ENCODE peak calls at places on chromosomes 16 and 17, in five cellular contexts. B is A549, M is psoas muscle, Y is cardiac muscle cell, A is neural progenitor cell. D is an unnamed sample.

GRCh38 chr17:628507-628941 is 86.1 kb downstream of the VPS53 start:
- DNase-seq in A (no peak), M (no peak), B (no peak), Y (no peak), D (no peak)

GRCh38 chr17:50129946-50130777 is at the start of gene SAMD14:
- DNase-seq in B (peak; percentile 74), M (peak; percentile 67), Y (no peak), A (peak; percentile 62), D (no peak)

GRCh38 chr16:56257260-56257659 is 66.0 kb downstream of the GNAO1 start:
- DNase-seq in Y (no peak), B (no peak), A (no peak), M (peak; percentile 74), D (no peak)

GRCh38 chr17:44210342-44211192 is 8.9 kb downstream of the UBTF start:
- DNase-seq in M (peak; percentile 96), Y (peak; percentile 88), B (peak; percentile 91), A (peak; percentile 92), D (no peak)

GRCh38 chr17:51813166-51813783 is 345.2 kb downstream of the CA10 start:
- DNase-seq in M (no peak), A (no peak), Y (no peak), B (no peak), D (no peak)

GRCh38 chr16:85888405-85889331 is 10.3 kb upstream of the IRF8 start:
- DNase-seq in B (peak; percentile 34), A (no peak), M (no peak), Y (no peak), D (no peak)

GRCh38 chr16:69703638-69704037 is 22.7 kb downstream of the NQO1 start:
- DNase-seq in B (no peak), Y (no peak), M (no peak), A (no peak), D (no peak)

GRCh38 chr17:14672830-14673229 is 371.9 kb downstream of the HS3ST3B1 start:
- DNase-seq in A (peak; percentile 49), Y (peak; percentile 4), M (no peak), B (no peak), D (no peak)

GRCh38 chr17:75561927-75562603 is 25.5 kb upstream of the MYO15B start:
- DNase-seq in Y (no peak), M (no peak), B (no peak), A (no peak), D (no peak)

GRCh38 chr16:4693956-4694663 is 748 bp downstream of the NUDT16L1 start:
- DNase-seq in A (peak; percentile 37), M (peak; percentile 73), Y (peak; percentile 42), B (peak; percentile 48), D (no peak)

GRCh38 chr17:47942568-47942967 is 1.2 kb downstream of the PNPO start:
- DNase-seq in M (no peak), A (no peak), B (no peak), Y (no peak), D (no peak)

GRCh38 chr17:16442141-16442540 is 26.8 kb downstream of the TRPV2 start:
- DNase-seq in A (peak; percentile 23), B (no peak), Y (no peak), M (no peak), D (no peak)

GRCh38 chr17:73390851-73391250 is 79.0 kb upstream of the CDC42EP4 start:
- DNase-seq in B (no peak), Y (no peak), M (no peak), A (no peak), D (no peak)

GRCh38 chr17:77419547-77420475 is 279.0 kb downstream of the SEC14L1 start:
- DNase-seq in B (no peak), Y (peak; percentile 87), A (peak; percentile 88), M (no peak), D (no peak)

GRCh38 chr16:80681436-80681835 is 123.0 kb downstream of the CDYL2 start:
- DNase-seq in B (no peak), A (no peak), M (no peak), Y (no peak), D (no peak)

GRCh38 chr16:85420501-85421337 is 192.4 kb upstream of the GSE1 start:
- DNase-seq in M (peak; percentile 85), B (peak; percentile 74), A (peak; percentile 79), Y (peak; percentile 53), D (no peak)

GRCh38 chr16:3487521-3488410 is 7.5 kb downstream of the C16orf90 start:
- DNase-seq in Y (no peak), A (no peak), M (no peak), B (no peak), D (no peak)

GRCh38 chr17:45104029-45104428 is 28.3 kb downstream of the PLCD3 start:
- DNase-seq in Y (no peak), M (no peak), A (no peak), B (no peak), D (no peak)

GRCh38 chr17:968812-969766 is 10.5 kb downstream of the NXN start:
- DNase-seq in A (no peak), B (no peak), M (no peak), Y (no peak), D (no peak)

GRCh38 chr17:66625321-66625767 is 209.6 kb upstream of the CACNG5 start:
- DNase-seq in M (no peak), B (peak; percentile 85), A (peak; percentile 14), Y (no peak), D (peak; percentile 46)
- TF ChIP-seq CTCF in M (peak; percentile 51), B (peak; percentile 91), A (peak; percentile 69), Y (peak; percentile 41), D (peak; percentile 64)

GRCh38 chr17:62965149-62965648 is 836 bp upstream of the TANC2 start:
- DNase-seq in B (no peak), M (no peak), Y (peak; percentile 12), A (no peak), D (no peak)
- H3K4me3 ChIP-seq in B (peak overlapping the region; percentile 98), M (peak overlapping the region; percentile 85), Y (peak overlapping the region; percentile 52), A (peak overlapping the region; percentile 57), D (no peak overlapping the region)

GRCh38 chr16:24198807-24199533 is 57.2 kb upstream of the CACNG3 start:
- DNase-seq in Y (peak; percentile 12), B (no peak), M (no peak), A (no peak), D (no peak)

GRCh38 chr16:24206926-24207325 is 49.2 kb upstream of the CACNG3 start:
- DNase-seq in B (no peak), M (no peak), Y (no peak), A (no peak), D (no peak)

GRCh38 chr16:24203675-24204074 is 52.5 kb upstream of the CACNG3 start:
- DNase-seq in A (no peak), Y (no peak), M (no peak), B (no peak), D (no peak)

GRCh38 chr16:24208710-24209109 is 47.4 kb upstream of the CACNG3 start:
- DNase-seq in A (peak; percentile 94), Y (peak; percentile 89), B (no peak), M (no peak), D (no peak)

GRCh38 chr16:24204150-24204665 is 51.9 kb upstream of the CACNG3 start:
- DNase-seq in Y (no peak), M (no peak), A (no peak), B (no peak), D (no peak)
- TF ChIP-seq CTCF in Y (no peak), M (no peak), A (no peak), B (no peak), D (no peak)

GRCh38 chr16:89831810-89832328 is 3.6 kb downstream of the SPIRE2 start:
- DNase-seq in B (no peak), A (no peak), M (no peak), Y (no peak), D (no peak)

GRCh38 chr16:89841275-89841674 is 13.0 kb downstream of the SPIRE2 start:
- DNase-seq in B (no peak), Y (no peak), M (no peak), A (no peak), D (no peak)

GRCh38 chr16:89842471-89843408 is 14.5 kb downstream of the SPIRE2 start:
- DNase-seq in B (no peak), A (no peak), Y (no peak), M (no peak), D (no peak)

DNA sequence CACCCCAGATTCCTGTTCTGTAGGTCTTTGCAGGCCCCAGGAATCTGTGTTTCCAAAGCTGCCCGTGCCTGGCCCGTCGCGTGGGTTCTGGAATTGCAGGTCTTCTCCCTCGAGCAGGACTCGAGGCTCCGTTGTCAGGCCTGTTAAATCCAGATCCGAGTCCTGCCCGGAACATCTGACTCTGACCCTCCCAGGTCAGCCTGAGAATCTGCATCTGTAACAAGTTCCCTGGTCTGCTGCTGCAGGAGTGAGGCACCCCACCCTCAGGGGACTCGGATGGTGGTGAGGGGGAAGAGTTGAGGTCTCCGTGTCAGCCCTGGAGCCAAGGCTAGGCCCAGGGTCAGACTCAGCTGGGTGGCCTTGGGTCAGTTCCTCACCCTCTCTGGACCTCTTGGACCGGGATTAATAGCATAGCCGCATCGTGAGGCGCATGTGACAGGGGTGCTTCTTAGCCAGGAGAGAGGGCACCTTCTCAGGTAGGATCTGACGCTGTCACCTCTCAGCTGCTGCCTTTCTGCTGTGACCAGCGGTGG is 8.8 kb downstream of the SPIRE2 start:
- DNase-seq in M (no peak), A (no peak), Y (no peak), B (no peak), D (no peak)
- H3K4me3 ChIP-seq in M (no peak overlapping the region), A (no peak overlapping the region), Y (no peak overlapping the region), B (no peak overlapping the region), D (peak overlapping the region; percentile 52)

GRCh38 chr17:67730706-67731105 is 13.0 kb downstream of the NOL11 start:
- DNase-seq in A (no peak), M (no peak), Y (no peak), B (no peak), D (no peak)

GRCh38 chr17:67729903-67730302 is 12.2 kb downstream of the NOL11 start:
- DNase-seq in A (no peak), Y (no peak), M (no peak), B (no peak), D (no peak)

GRCh38 chr17:67725232-67726206 is 7.8 kb downstream of the NOL11 start:
- DNase-seq in B (no peak), A (no peak), Y (no peak), M (no peak), D (no peak)
- TF ChIP-seq CTCF in B (no peak), A (no peak), Y (no peak), M (no peak), D (no peak)